ENCODE peak calls at places on chromosome 2, in five cellular contexts. U, V, H, X and S are unnamed samples.

GRCh38 chr2:71672640-71673401 is 219.5 kb downstream of the DYSF start:
- DNase-seq in U (no peak), V (no peak), H (no peak), X (no peak), S (no peak)

GRCh38 chr2:214215107-214215506 is 195.7 kb upstream of the VWC2L start:
- DNase-seq in U (no peak), V (no peak), H (no peak), X (no peak), S (no peak)

GRCh38 chr2:85353876-85354285 is 447 bp downstream of the RETSAT start:
- DNase-seq in U (no peak), V (peak; percentile 19), H (peak; percentile 69), X (no peak), S (peak; percentile 90)

GRCh38 chr2:58070765-58071164 is 24.2 kb downstream of the VRK2 start:
- DNase-seq in U (no peak), V (no peak), H (no peak), X (no peak), S (no peak)

GRCh38 chr2:132980304-132980703 is 310.3 kb upstream of the LYPD1 start:
- DNase-seq in U (no peak), V (no peak), H (no peak), X (no peak), S (no peak)

GRCh38 chr2:231626449-231626848 is 33.8 kb downstream of the TEX44 start:
- DNase-seq in U (no peak), V (no peak), H (no peak), X (no peak), S (no peak)

GRCh38 chr2:44005831-44006230 is 10.0 kb upstream of the LRPPRC start:
- DNase-seq in U (no peak), V (no peak), H (no peak), X (no peak), S (no peak)

GRCh38 chr2:112686348-112687217 is 34.2 kb upstream of the NT5DC4 start:
- DNase-seq in U (no peak), V (no peak), H (no peak), X (no peak), S (no peak)